ENCODE peak calls at places on chromosomes 2 and 18, in ten cellular contexts. One of them, this sample, is unnamed.

GRCh38 chr2:190887089-190887488 is 6.5 kb downstream of the GLS start:
- DNase-seq in cardiac muscle cell: no peak
- DNase-seq in RWPE1: peak
- DNase-seq in H1: no peak
- DNase-seq in CD8-positive, alpha-beta T cell: no peak
- DNase-seq in thoracic aorta: no peak
- DNase-seq in SK-N-SH: no peak
- DNase-seq in dorsolateral prefrontal cortex: no peak
- DNase-seq in body of pancreas: no peak
- DNase-seq in neural progenitor cell: no peak
- DNase-seq in this sample: no peak

GRCh38 chr18:47758000-47758399 is 172.5 kb downstream of the SMAD2 start:
- DNase-seq in thoracic aorta: no peak
- DNase-seq in SK-N-SH: no peak
- DNase-seq in cardiac muscle cell: no peak
- DNase-seq in body of pancreas: no peak
- DNase-seq in RWPE1: no peak
- DNase-seq in dorsolateral prefrontal cortex: no peak
- DNase-seq in CD8-positive, alpha-beta T cell: no peak
- DNase-seq in neural progenitor cell: peak
- DNase-seq in H1: no peak
- DNase-seq in this sample: no peak

GRCh38 chr18:77250501-77250925 is 865 bp downstream of the GALR1 start:
- DNase-seq in body of pancreas: no peak
- DNase-seq in RWPE1: no peak
- DNase-seq in neural progenitor cell: peak
- DNase-seq in H1: peak
- DNase-seq in SK-N-SH: peak
- DNase-seq in cardiac muscle cell: no peak
- DNase-seq in thoracic aorta: no peak
- DNase-seq in dorsolateral prefrontal cortex: no peak
- DNase-seq in CD8-positive, alpha-beta T cell: no peak
- DNase-seq in this sample: no peak

GRCh38 chr2:17589406-17590035 is 49.0 kb downstream of the VSNL1 start:
- DNase-seq in H1: peak
- DNase-seq in neural progenitor cell: no peak
- DNase-seq in RWPE1: peak
- DNase-seq in dorsolateral prefrontal cortex: no peak
- DNase-seq in CD8-positive, alpha-beta T cell: no peak
- DNase-seq in thoracic aorta: no peak
- DNase-seq in body of pancreas: no peak
- DNase-seq in cardiac muscle cell: no peak
- DNase-seq in SK-N-SH: no peak
- DNase-seq in this sample: no peak

GRCh38 chr2:145807978-145808377 is 1288.1 kb upstream of the ZEB2 start:
- DNase-seq in RWPE1: no peak
- DNase-seq in neural progenitor cell: no peak
- DNase-seq in thoracic aorta: no peak
- DNase-seq in cardiac muscle cell: no peak
- DNase-seq in dorsolateral prefrontal cortex: no peak
- DNase-seq in CD8-positive, alpha-beta T cell: no peak
- DNase-seq in H1: no peak
- DNase-seq in SK-N-SH: no peak
- DNase-seq in body of pancreas: no peak
- DNase-seq in this sample: no peak

GRCh38 chr2:165674780-165675179 is 119.3 kb downstream of the GALNT3 start:
- DNase-seq in dorsolateral prefrontal cortex: no peak
- DNase-seq in SK-N-SH: no peak
- DNase-seq in H1: no peak
- DNase-seq in thoracic aorta: no peak
- DNase-seq in CD8-positive, alpha-beta T cell: no peak
- DNase-seq in body of pancreas: peak
- DNase-seq in cardiac muscle cell: no peak
- DNase-seq in RWPE1: no peak
- DNase-seq in neural progenitor cell: no peak
- DNase-seq in this sample: no peak

GRCh38 chr18:48828713-48829442 is 121.9 kb downstream of the SMAD7 start:
- DNase-seq in RWPE1: no peak
- DNase-seq in body of pancreas: no peak
- DNase-seq in cardiac muscle cell: no peak
- DNase-seq in H1: peak
- DNase-seq in neural progenitor cell: peak
- DNase-seq in thoracic aorta: no peak
- DNase-seq in SK-N-SH: peak
- DNase-seq in dorsolateral prefrontal cortex: peak
- DNase-seq in CD8-positive, alpha-beta T cell: no peak
- DNase-seq in this sample: no peak

GRCh38 chr2:40395169-40396023 is 56.5 kb downstream of the SLC8A1 start:
- DNase-seq in H1: no peak
- DNase-seq in cardiac muscle cell: no peak
- DNase-seq in RWPE1: no peak
- DNase-seq in CD8-positive, alpha-beta T cell: no peak
- DNase-seq in dorsolateral prefrontal cortex: no peak
- DNase-seq in body of pancreas: no peak
- DNase-seq in neural progenitor cell: no peak
- DNase-seq in SK-N-SH: peak
- DNase-seq in thoracic aorta: no peak
- DNase-seq in this sample: no peak

GRCh38 chr2:66874411-66874810 is 439.5 kb downstream of the MEIS1 start:
- DNase-seq in body of pancreas: no peak
- DNase-seq in CD8-positive, alpha-beta T cell: no peak
- DNase-seq in H1: no peak
- DNase-seq in thoracic aorta: no peak
- DNase-seq in neural progenitor cell: no peak
- DNase-seq in SK-N-SH: no peak
- DNase-seq in dorsolateral prefrontal cortex: no peak
- DNase-seq in cardiac muscle cell: no peak
- DNase-seq in RWPE1: no peak
- DNase-seq in this sample: peak

GRCh38 chr2:28447943-28448737 is 47.7 kb upstream of the PLB1 start:
- DNase-seq in H1: no peak
- DNase-seq in dorsolateral prefrontal cortex: no peak
- DNase-seq in RWPE1: peak
- DNase-seq in body of pancreas: no peak
- DNase-seq in neural progenitor cell: no peak
- DNase-seq in thoracic aorta: no peak
- DNase-seq in cardiac muscle cell: peak
- DNase-seq in SK-N-SH: no peak
- DNase-seq in CD8-positive, alpha-beta T cell: no peak
- DNase-seq in this sample: peak

GRCh38 chr2:164903944-164904343 is 51.4 kb downstream of the SLC38A11 start:
- DNase-seq in thoracic aorta: no peak
- DNase-seq in body of pancreas: peak
- DNase-seq in RWPE1: no peak
- DNase-seq in SK-N-SH: no peak
- DNase-seq in cardiac muscle cell: peak
- DNase-seq in H1: no peak
- DNase-seq in CD8-positive, alpha-beta T cell: no peak
- DNase-seq in neural progenitor cell: peak
- DNase-seq in dorsolateral prefrontal cortex: no peak
- DNase-seq in this sample: no peak

GRCh38 chr2:17010104-17010503 is 344.5 kb upstream of the CYRIA start:
- DNase-seq in dorsolateral prefrontal cortex: no peak
- DNase-seq in body of pancreas: no peak
- DNase-seq in CD8-positive, alpha-beta T cell: no peak
- DNase-seq in thoracic aorta: no peak
- DNase-seq in neural progenitor cell: no peak
- DNase-seq in H1: no peak
- DNase-seq in SK-N-SH: no peak
- DNase-seq in cardiac muscle cell: no peak
- DNase-seq in RWPE1: no peak
- DNase-seq in this sample: no peak

GRCh38 chr2:203549406-203549805 is 14.3 kb upstream of the RAPH1 start:
- DNase-seq in cardiac muscle cell: no peak
- DNase-seq in CD8-positive, alpha-beta T cell: no peak
- DNase-seq in thoracic aorta: no peak
- DNase-seq in H1: no peak
- DNase-seq in dorsolateral prefrontal cortex: no peak
- DNase-seq in SK-N-SH: no peak
- DNase-seq in body of pancreas: no peak
- DNase-seq in RWPE1: no peak
- DNase-seq in neural progenitor cell: no peak
- DNase-seq in this sample: peak

GRCh38 chr18:74290831-74291770 is 662 bp downstream of the CYB5A start:
- DNase-seq in thoracic aorta: no peak
- DNase-seq in cardiac muscle cell: peak
- DNase-seq in SK-N-SH: peak
- DNase-seq in RWPE1: peak
- DNase-seq in dorsolateral prefrontal cortex: no peak
- DNase-seq in body of pancreas: peak
- DNase-seq in H1: peak
- DNase-seq in CD8-positive, alpha-beta T cell: peak
- DNase-seq in neural progenitor cell: peak
- DNase-seq in this sample: no peak

GRCh38 chr2:236985940-236986339 is 99.7 kb upstream of the COPS8 start:
- DNase-seq in dorsolateral prefrontal cortex: no peak
- DNase-seq in H1: no peak
- DNase-seq in thoracic aorta: no peak
- DNase-seq in SK-N-SH: no peak
- DNase-seq in body of pancreas: no peak
- DNase-seq in neural progenitor cell: no peak
- DNase-seq in CD8-positive, alpha-beta T cell: no peak
- DNase-seq in cardiac muscle cell: no peak
- DNase-seq in RWPE1: no peak
- DNase-seq in this sample: no peak

DNA sequence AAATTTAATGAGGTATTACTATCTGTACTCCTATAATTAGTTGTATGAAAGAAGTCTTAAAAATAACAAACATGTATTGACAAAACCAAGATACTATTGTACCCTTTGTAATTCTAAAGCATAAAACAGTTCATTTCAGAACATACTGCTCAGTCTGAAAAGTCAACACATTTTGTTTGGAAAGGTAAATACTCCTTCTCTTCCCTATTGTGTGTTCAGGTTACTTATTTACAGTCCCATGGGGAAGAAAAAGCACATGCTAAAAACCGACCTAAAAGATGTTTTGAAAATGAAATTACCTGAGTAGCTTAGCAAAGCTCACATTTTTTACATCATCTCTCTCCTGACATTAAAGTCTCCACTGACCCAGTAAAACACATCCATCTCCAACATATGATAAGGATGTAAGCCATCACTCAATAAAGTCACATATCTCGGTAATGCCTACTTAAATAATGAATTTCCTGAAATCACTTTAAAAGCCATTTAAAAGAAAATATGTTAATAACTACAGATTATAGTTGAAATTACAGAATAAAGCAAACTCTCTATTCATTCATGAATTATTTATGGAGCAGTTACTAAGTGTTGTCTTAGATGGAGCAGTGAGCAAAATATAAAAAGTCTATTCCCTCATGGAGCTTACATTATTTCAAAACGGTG is 75.6 kb upstream of the FZD5 start:
- DNase-seq in cardiac muscle cell: no peak
- DNase-seq in RWPE1: no peak
- DNase-seq in neural progenitor cell: no peak
- DNase-seq in SK-N-SH: no peak
- DNase-seq in thoracic aorta: no peak
- DNase-seq in CD8-positive, alpha-beta T cell: no peak
- DNase-seq in dorsolateral prefrontal cortex: no peak
- DNase-seq in H1: no peak
- DNase-seq in body of pancreas: no peak
- DNase-seq in this sample: no peak
- H3K27ac ChIP-seq in cardiac muscle cell: no peak
- H3K27ac ChIP-seq in RWPE1: no peak
- H3K27ac ChIP-seq in neural progenitor cell: no peak
- H3K27ac ChIP-seq in SK-N-SH: no peak
- H3K27ac ChIP-seq in thoracic aorta: no peak
- H3K27ac ChIP-seq in CD8-positive, alpha-beta T cell: no peak
- H3K27ac ChIP-seq in dorsolateral prefrontal cortex: no peak
- H3K27ac ChIP-seq in H1: no peak
- H3K27ac ChIP-seq in body of pancreas: peak
- H3K27ac ChIP-seq in this sample: no peak

GRCh38 chr18:7272268-7273049 is 41.6 kb downstream of the LRRC30 start:
- DNase-seq in dorsolateral prefrontal cortex: peak
- DNase-seq in body of pancreas: peak
- DNase-seq in H1: peak
- DNase-seq in RWPE1: peak
- DNase-seq in thoracic aorta: no peak
- DNase-seq in cardiac muscle cell: peak
- DNase-seq in neural progenitor cell: peak
- DNase-seq in SK-N-SH: peak
- DNase-seq in CD8-positive, alpha-beta T cell: no peak
- DNase-seq in this sample: peak
- TF ChIP-seq CTCF in dorsolateral prefrontal cortex: peak
- TF ChIP-seq CTCF in body of pancreas: peak
- TF ChIP-seq CTCF in H1: peak
- TF ChIP-seq CTCF in RWPE1: peak
- TF ChIP-seq CTCF in thoracic aorta: peak
- TF ChIP-seq CTCF in cardiac muscle cell: peak
- TF ChIP-seq CTCF in neural progenitor cell: peak
- TF ChIP-seq CTCF in SK-N-SH: no peak
- TF ChIP-seq CTCF in CD8-positive, alpha-beta T cell: no peak
- TF ChIP-seq CTCF in this sample: peak

GRCh38 chr2:36376319-36376765 is 20.8 kb downstream of the CRIM1 start:
- DNase-seq in SK-N-SH: peak
- DNase-seq in CD8-positive, alpha-beta T cell: no peak
- DNase-seq in cardiac muscle cell: peak
- DNase-seq in H1: no peak
- DNase-seq in RWPE1: no peak
- DNase-seq in body of pancreas: peak
- DNase-seq in thoracic aorta: peak
- DNase-seq in neural progenitor cell: no peak
- DNase-seq in dorsolateral prefrontal cortex: no peak
- DNase-seq in this sample: peak
- H3K27ac ChIP-seq in SK-N-SH: peak
- H3K27ac ChIP-seq in CD8-positive, alpha-beta T cell: no peak
- H3K27ac ChIP-seq in cardiac muscle cell: no peak
- H3K27ac ChIP-seq in H1: no peak
- H3K27ac ChIP-seq in RWPE1: peak
- H3K27ac ChIP-seq in body of pancreas: peak
- H3K27ac ChIP-seq in thoracic aorta: peak
- H3K27ac ChIP-seq in neural progenitor cell: no peak
- H3K27ac ChIP-seq in dorsolateral prefrontal cortex: no peak
- H3K27ac ChIP-seq in this sample: peak

GRCh38 chr2:74128206-74128605 is 19.5 kb downstream of the BOLA3 start:
- DNase-seq in thoracic aorta: no peak
- DNase-seq in neural progenitor cell: no peak
- DNase-seq in CD8-positive, alpha-beta T cell: no peak
- DNase-seq in dorsolateral prefrontal cortex: no peak
- DNase-seq in SK-N-SH: no peak
- DNase-seq in body of pancreas: no peak
- DNase-seq in cardiac muscle cell: peak
- DNase-seq in H1: no peak
- DNase-seq in RWPE1: no peak
- DNase-seq in this sample: no peak
- TF ChIP-seq CTCF in thoracic aorta: no peak
- TF ChIP-seq CTCF in neural progenitor cell: peak
- TF ChIP-seq CTCF in CD8-positive, alpha-beta T cell: no peak
- TF ChIP-seq CTCF in dorsolateral prefrontal cortex: no peak
- TF ChIP-seq CTCF in SK-N-SH: no peak
- TF ChIP-seq CTCF in body of pancreas: no peak
- TF ChIP-seq CTCF in cardiac muscle cell: peak
- TF ChIP-seq CTCF in H1: peak
- TF ChIP-seq CTCF in RWPE1: no peak
- TF ChIP-seq CTCF in this sample: no peak

This sample was measured in fibroblast of lung.